ENCODE peak calls at places on chromosomes 7 and 10, in seven cellular contexts. One of them, this sample, is unnamed.

GRCh38 chr10:109214916-109215740 is 708.2 kb downstream of the XPNPEP1 start:
- DNase-seq in A673: no peak
- DNase-seq in colonic mucosa: no peak
- DNase-seq in heart right ventricle: no peak
- DNase-seq in H1: no peak
- DNase-seq in left lung: no peak
- DNase-seq in OCI-LY7: no peak
- DNase-seq in this sample: no peak

GRCh38 chr10:89352039-89352597 is 24.3 kb downstream of the IFIT3 start:
- DNase-seq in A673: peak
- DNase-seq in colonic mucosa: peak
- DNase-seq in heart right ventricle: peak
- DNase-seq in H1: no peak
- DNase-seq in left lung: no peak
- DNase-seq in OCI-LY7: no peak
- DNase-seq in this sample: peak

GRCh38 chr7:37430126-37430525 is 18.5 kb downstream of the ELMO1 start:
- DNase-seq in A673: no peak
- DNase-seq in colonic mucosa: no peak
- DNase-seq in heart right ventricle: no peak
- DNase-seq in H1: no peak
- DNase-seq in left lung: no peak
- DNase-seq in OCI-LY7: no peak
- DNase-seq in this sample: no peak

GRCh38 chr10:11682896-11683295 is 59.3 kb upstream of the ECHDC3 start:
- DNase-seq in A673: no peak
- DNase-seq in colonic mucosa: no peak
- DNase-seq in heart right ventricle: no peak
- DNase-seq in H1: no peak
- DNase-seq in left lung: no peak
- DNase-seq in OCI-LY7: no peak
- DNase-seq in this sample: no peak

GRCh38 chr10:64733980-64734379 is 1212.8 kb downstream of the REEP3 start:
- DNase-seq in A673: peak
- DNase-seq in colonic mucosa: peak
- DNase-seq in heart right ventricle: no peak
- DNase-seq in H1: no peak
- DNase-seq in left lung: no peak
- DNase-seq in OCI-LY7: peak
- DNase-seq in this sample: no peak

GRCh38 chr10:88152720-88153119 is 289.3 kb downstream of the PTEN start:
- DNase-seq in A673: peak
- DNase-seq in colonic mucosa: no peak
- DNase-seq in heart right ventricle: no peak
- DNase-seq in H1: no peak
- DNase-seq in left lung: no peak
- DNase-seq in OCI-LY7: peak
- DNase-seq in this sample: peak

GRCh38 chr7:151690597-151690996 is 170.9 kb upstream of the RHEB start:
- DNase-seq in A673: no peak
- DNase-seq in colonic mucosa: no peak
- DNase-seq in heart right ventricle: no peak
- DNase-seq in H1: no peak
- DNase-seq in left lung: no peak
- DNase-seq in OCI-LY7: no peak
- DNase-seq in this sample: peak

GRCh38 chr7:118151671-118152070 is 32.3 kb upstream of the LSM8 start:
- DNase-seq in A673: no peak
- DNase-seq in colonic mucosa: no peak
- DNase-seq in heart right ventricle: no peak
- DNase-seq in H1: no peak
- DNase-seq in left lung: no peak
- DNase-seq in OCI-LY7: no peak
- DNase-seq in this sample: no peak

GRCh38 chr10:102629661-102630614 is 14.3 kb upstream of the TRIM8 start:
- DNase-seq in A673: no peak
- DNase-seq in colonic mucosa: no peak
- DNase-seq in heart right ventricle: no peak
- DNase-seq in H1: peak
- DNase-seq in left lung: peak
- DNase-seq in OCI-LY7: no peak
- DNase-seq in this sample: peak

GRCh38 chr10:127919418-127920191 is 12.7 kb downstream of the PTPRE start:
- DNase-seq in A673: peak
- DNase-seq in colonic mucosa: no peak
- DNase-seq in heart right ventricle: no peak
- DNase-seq in H1: peak
- DNase-seq in left lung: no peak
- DNase-seq in OCI-LY7: peak
- DNase-seq in this sample: peak

GRCh38 chr10:131891196-131891928 is 9.4 kb upstream of the PPP2R2D start:
- DNase-seq in A673: no peak
- DNase-seq in colonic mucosa: no peak
- DNase-seq in heart right ventricle: no peak
- DNase-seq in H1: peak
- DNase-seq in left lung: peak
- DNase-seq in OCI-LY7: no peak
- DNase-seq in this sample: peak

GRCh38 chr7:104207348-104207730 is 474 bp downstream of the ORC5 start:
- DNase-seq in A673: peak
- DNase-seq in colonic mucosa: peak
- DNase-seq in heart right ventricle: no peak
- DNase-seq in H1: no peak
- DNase-seq in left lung: no peak
- DNase-seq in OCI-LY7: peak
- DNase-seq in this sample: no peak

GRCh38 chr7:39979406-39980073 is 29.5 kb downstream of the CDK13 start:
- DNase-seq in A673: no peak
- DNase-seq in colonic mucosa: no peak
- DNase-seq in heart right ventricle: no peak
- DNase-seq in H1: no peak
- DNase-seq in left lung: no peak
- DNase-seq in OCI-LY7: peak
- DNase-seq in this sample: no peak

GRCh38 chr10:3886666-3887251 is 101.8 kb upstream of the KLF6 start:
- DNase-seq in A673: no peak
- DNase-seq in colonic mucosa: no peak
- DNase-seq in heart right ventricle: peak
- DNase-seq in H1: no peak
- DNase-seq in left lung: no peak
- DNase-seq in OCI-LY7: no peak
- DNase-seq in this sample: peak

GRCh38 chr10:7503190-7503589 is 92.4 kb upstream of the SFMBT2 start:
- DNase-seq in A673: no peak
- DNase-seq in colonic mucosa: no peak
- DNase-seq in heart right ventricle: no peak
- DNase-seq in H1: no peak
- DNase-seq in left lung: no peak
- DNase-seq in OCI-LY7: no peak
- DNase-seq in this sample: no peak

GRCh38 chr10:117663750-117664149 is 121.2 kb downstream of the EMX2 start:
- DNase-seq in A673: no peak
- DNase-seq in colonic mucosa: no peak
- DNase-seq in heart right ventricle: no peak
- DNase-seq in H1: no peak
- DNase-seq in left lung: no peak
- DNase-seq in OCI-LY7: no peak
- DNase-seq in this sample: peak

GRCh38 chr7:41886257-41886905 is 183.5 kb upstream of the INHBA start:
- DNase-seq in A673: peak
- DNase-seq in colonic mucosa: peak
- DNase-seq in heart right ventricle: peak
- DNase-seq in H1: no peak
- DNase-seq in left lung: no peak
- DNase-seq in OCI-LY7: no peak
- DNase-seq in this sample: peak

GRCh38 chr7:66359656-66360211 is 154.6 kb downstream of the TPST1 start:
- DNase-seq in A673: peak
- DNase-seq in colonic mucosa: no peak
- DNase-seq in heart right ventricle: no peak
- DNase-seq in H1: no peak
- DNase-seq in left lung: no peak
- DNase-seq in OCI-LY7: no peak
- DNase-seq in this sample: no peak

GRCh38 chr10:90136731-90137316 is 435.4 kb downstream of the KIF20B start:
- DNase-seq in A673: no peak
- DNase-seq in colonic mucosa: no peak
- DNase-seq in heart right ventricle: no peak
- DNase-seq in H1: peak
- DNase-seq in left lung: peak
- DNase-seq in OCI-LY7: peak
- DNase-seq in this sample: peak

DNA sequence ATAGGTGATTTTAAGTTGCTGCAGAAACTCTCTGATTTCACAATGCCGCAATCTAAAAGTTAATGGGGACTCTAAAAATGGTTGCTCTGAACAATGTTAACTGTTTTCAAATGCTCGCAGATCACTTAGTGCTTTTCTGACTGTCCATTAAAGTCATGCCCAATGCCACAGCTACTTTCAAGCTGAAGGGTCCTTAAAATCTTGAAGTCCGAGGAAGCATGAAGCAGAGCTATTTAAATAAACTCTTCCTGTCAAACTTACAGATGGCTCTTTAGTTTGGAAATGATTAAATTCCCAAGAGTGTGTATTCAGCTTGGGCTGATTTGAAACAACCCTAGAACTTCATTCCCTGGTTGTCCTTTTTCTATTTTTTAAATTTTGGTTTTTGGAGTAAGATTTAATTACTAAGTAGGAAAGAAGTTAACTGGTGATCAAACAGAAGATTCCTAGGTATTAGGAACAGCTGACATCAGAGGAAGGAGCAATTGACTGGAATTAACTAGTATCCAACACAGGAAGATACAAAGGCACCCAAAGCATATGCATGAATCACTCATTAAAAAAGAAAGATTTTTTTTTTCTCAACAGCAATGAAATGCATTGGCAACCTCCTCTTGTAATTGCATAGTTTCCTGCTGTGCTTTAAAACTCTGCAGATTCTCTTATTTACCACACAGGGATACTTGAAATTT is 105.1 kb downstream of the NRP1 start:
- DNase-seq in A673: peak
- DNase-seq in colonic mucosa: no peak
- DNase-seq in heart right ventricle: no peak
- DNase-seq in H1: no peak
- DNase-seq in left lung: no peak
- DNase-seq in OCI-LY7: no peak
- DNase-seq in this sample: no peak
- H3K27ac ChIP-seq in A673: peak
- H3K27ac ChIP-seq in colonic mucosa: no peak
- H3K27ac ChIP-seq in heart right ventricle: peak
- H3K27ac ChIP-seq in H1: no peak
- H3K27ac ChIP-seq in left lung: peak
- H3K27ac ChIP-seq in OCI-LY7: no peak
- H3K27ac ChIP-seq in this sample: no peak

GRCh38 chr7:98472391-98473002 is 71.6 kb upstream of the BAIAP2L1 start:
- DNase-seq in A673: no peak
- DNase-seq in colonic mucosa: no peak
- DNase-seq in heart right ventricle: no peak
- DNase-seq in H1: no peak
- DNase-seq in left lung: no peak
- DNase-seq in OCI-LY7: no peak
- DNase-seq in this sample: no peak

GRCh38 chr7:98467570-98468312 is 66.9 kb upstream of the BAIAP2L1 start:
- DNase-seq in A673: no peak
- DNase-seq in colonic mucosa: no peak
- DNase-seq in heart right ventricle: no peak
- DNase-seq in H1: no peak
- DNase-seq in left lung: no peak
- DNase-seq in OCI-LY7: peak
- DNase-seq in this sample: no peak

GRCh38 chr7:98469088-98469487 is 68.2 kb upstream of the BAIAP2L1 start:
- DNase-seq in A673: no peak
- DNase-seq in colonic mucosa: no peak
- DNase-seq in heart right ventricle: no peak
- DNase-seq in H1: no peak
- DNase-seq in left lung: no peak
- DNase-seq in OCI-LY7: no peak
- DNase-seq in this sample: no peak

GRCh38 chr7:98474558-98474957 is 73.7 kb upstream of the BAIAP2L1 start:
- DNase-seq in A673: no peak
- DNase-seq in colonic mucosa: no peak
- DNase-seq in heart right ventricle: no peak
- DNase-seq in H1: no peak
- DNase-seq in left lung: no peak
- DNase-seq in OCI-LY7: no peak
- DNase-seq in this sample: no peak

DNA sequence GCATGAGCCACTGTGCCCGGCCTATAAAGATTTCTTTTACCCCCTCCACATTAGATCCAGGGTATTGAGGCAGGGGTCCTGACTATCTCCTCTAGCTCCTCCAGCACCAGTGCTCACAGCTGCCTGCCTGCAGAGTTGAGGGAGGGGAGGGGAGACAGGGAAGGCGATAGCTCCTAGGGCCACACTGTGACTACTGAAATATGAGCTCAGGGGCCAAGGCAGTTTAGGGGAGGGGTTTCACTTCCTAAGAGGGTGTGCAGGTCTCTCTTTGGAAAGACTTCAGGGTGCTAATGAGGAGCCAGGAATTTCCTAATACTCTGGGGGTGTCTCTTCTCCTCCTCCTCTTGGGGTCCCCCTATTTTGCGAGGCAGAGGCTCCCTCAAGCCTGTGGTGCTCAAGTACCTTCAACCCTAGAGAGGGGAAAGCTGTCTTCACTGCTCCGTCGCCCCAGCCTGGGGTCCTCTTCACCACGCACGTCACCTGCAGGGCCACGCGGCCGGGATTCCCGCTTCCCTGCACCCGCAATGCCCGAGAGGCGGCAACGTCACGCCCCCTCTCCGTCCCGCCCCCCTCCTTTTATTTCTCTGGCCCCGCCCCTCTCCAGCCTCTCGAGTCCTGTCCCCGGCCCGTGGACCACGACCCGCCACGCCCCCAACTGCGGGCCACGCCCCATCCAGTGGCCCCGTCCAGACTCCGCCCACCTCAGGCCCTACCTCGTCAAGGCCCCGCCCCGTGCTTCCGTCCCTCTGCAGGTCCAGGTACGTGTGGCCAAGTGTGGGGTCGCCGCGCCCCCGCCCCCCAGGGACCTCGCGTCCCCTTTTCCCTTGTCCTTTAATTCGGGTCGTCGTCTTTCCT is 69.5 kb upstream of the BAIAP2L1 start:
- DNase-seq in A673: peak
- DNase-seq in colonic mucosa: peak
- DNase-seq in heart right ventricle: no peak
- DNase-seq in H1: peak
- DNase-seq in left lung: peak
- DNase-seq in OCI-LY7: no peak
- DNase-seq in this sample: no peak
- H3K4me3 ChIP-seq in A673: no peak
- H3K4me3 ChIP-seq in colonic mucosa: no peak
- H3K4me3 ChIP-seq in heart right ventricle: peak
- H3K4me3 ChIP-seq in H1: peak
- H3K4me3 ChIP-seq in left lung: no peak
- H3K4me3 ChIP-seq in OCI-LY7: no peak
- H3K4me3 ChIP-seq in this sample: no peak

GRCh38 chr7:99129536-99129935 is 14.4 kb downstream of the SMURF1 start:
- DNase-seq in A673: no peak
- DNase-seq in colonic mucosa: no peak
- DNase-seq in heart right ventricle: no peak
- DNase-seq in H1: no peak
- DNase-seq in left lung: no peak
- DNase-seq in OCI-LY7: no peak
- DNase-seq in this sample: no peak
- H3K27ac ChIP-seq in A673: no peak
- H3K27ac ChIP-seq in colonic mucosa: no peak
- H3K27ac ChIP-seq in heart right ventricle: no peak
- H3K27ac ChIP-seq in H1: no peak
- H3K27ac ChIP-seq in left lung: no peak
- H3K27ac ChIP-seq in OCI-LY7: no peak
- H3K27ac ChIP-seq in this sample: no peak

GRCh38 chr10:79072994-79073654 is 4.4 kb downstream of the ZMIZ1 start:
- DNase-seq in A673: no peak
- DNase-seq in colonic mucosa: peak
- DNase-seq in heart right ventricle: no peak
- DNase-seq in H1: no peak
- DNase-seq in left lung: no peak
- DNase-seq in OCI-LY7: no peak
- DNase-seq in this sample: no peak
- H3K4me3 ChIP-seq in A673: no peak
- H3K4me3 ChIP-seq in colonic mucosa: no peak
- H3K4me3 ChIP-seq in heart right ventricle: peak
- H3K4me3 ChIP-seq in H1: no peak
- H3K4me3 ChIP-seq in left lung: no peak
- H3K4me3 ChIP-seq in OCI-LY7: no peak
- H3K4me3 ChIP-seq in this sample: no peak

This sample was measured in SJSA1.